ENCODE peak calls at places on chromosomes 1 and 21, in four cellular contexts. F, I, N and K are unnamed samples.

GRCh38 chr21:25396135-25396711 is 211.1 kb downstream of the MRPL39 start:
- DNase-seq in F (no peak), I (no peak), N (no peak), K (no peak)

GRCh38 chr1:33097137-33097611 is 16.2 kb downstream of the AZIN2 start:
- DNase-seq in F (no peak), I (no peak), N (no peak), K (no peak)

GRCh38 chr1:21381354-21381753 is 58.6 kb upstream of the NBPF3 start:
- DNase-seq in F (no peak), I (no peak), N (no peak), K (no peak)

GRCh38 chr1:25425098-25426085 is 4.8 kb upstream of the RHCE start:
- DNase-seq in F (no peak), I (no peak), N (no peak), K (no peak)

GRCh38 chr1:207034998-207035397 is 2.4 kb upstream of the C1orf116 start:
- DNase-seq in F (peak; percentile 61), I (no peak), N (no peak), K (no peak)

GRCh38 chr1:153422450-153423068 is 6.2 kb downstream of the S100A7A start:
- DNase-seq in F (peak; percentile 72), I (peak; percentile 48), N (peak; percentile 76), K (peak; percentile 59)

GRCh38 chr1:6427445-6428390 is 3.1 kb downstream of the ESPN start:
- DNase-seq in F (no peak), I (no peak), N (no peak), K (no peak)

GRCh38 chr21:31557421-31557955 is 102.0 kb upstream of the SOD1 start:
- DNase-seq in F (no peak), I (no peak), N (no peak), K (no peak)

GRCh38 chr1:53062731-53063591 is 948 bp downstream of the PODN start:
- DNase-seq in F (no peak), I (no peak), N (peak; percentile 62), K (no peak)

GRCh38 chr1:20552728-20553571 is 577 bp downstream of the FAM43B start:
- DNase-seq in F (no peak), I (peak; percentile 26), N (no peak), K (no peak)

GRCh38 chr1:206885341-206886060 is 11.7 kb upstream of the IL24 start:
- DNase-seq in F (no peak), I (no peak), N (no peak), K (no peak)

GRCh38 chr1:246773213-246773641 is 49.0 kb downstream of the SCCPDH start:
- DNase-seq in F (no peak), I (no peak), N (no peak), K (no peak)

GRCh38 chr1:2101531-2101930 is 51.3 kb downstream of the PRKCZ start:
- DNase-seq in F (no peak), I (no peak), N (peak; percentile 47), K (no peak)